ENCODE peak calls at places on chromosomes 2 and 18, in five cellular contexts. One of them, this sample, is unnamed.

GRCh38 chr2:238131761-238132462 is 6.6 kb upstream of the KLHL30 start:
- DNase-seq in NB4: no peak
- DNase-seq in suprapubic skin: no peak
- DNase-seq in A549: no peak
- DNase-seq in body of pancreas: no peak
- DNase-seq in this sample: no peak

GRCh38 chr18:75407468-75408437 is 19.8 kb downstream of the SMIM21 start:
- DNase-seq in A549: no peak
- DNase-seq in NB4: no peak
- DNase-seq in suprapubic skin: no peak
- DNase-seq in body of pancreas: no peak
- DNase-seq in this sample: no peak

GRCh38 chr2:114001936-114002335 is 112.0 kb downstream of the ACTR3 start:
- DNase-seq in A549: no peak
- DNase-seq in NB4: no peak
- DNase-seq in suprapubic skin: no peak
- DNase-seq in body of pancreas: no peak
- DNase-seq in this sample: no peak

GRCh38 chr18:46297621-46298020 is 193.4 kb downstream of the HAUS1 start:
- DNase-seq in A549: no peak
- DNase-seq in body of pancreas: no peak
- DNase-seq in NB4: peak; percentile 62
- DNase-seq in suprapubic skin: no peak
- DNase-seq in this sample: no peak

GRCh38 chr2:127792805-127793204 is 18.2 kb downstream of the WDR33 start:
- DNase-seq in suprapubic skin: no peak
- DNase-seq in body of pancreas: no peak
- DNase-seq in A549: no peak
- DNase-seq in NB4: no peak
- DNase-seq in this sample: no peak

GRCh38 chr2:59930430-59930829 is 623.0 kb downstream of the BCL11A start:
- DNase-seq in NB4: no peak
- DNase-seq in suprapubic skin: no peak
- DNase-seq in A549: no peak
- DNase-seq in body of pancreas: no peak
- DNase-seq in this sample: no peak

GRCh38 chr2:108383146-108383830 is 5.5 kb downstream of the SULT1C4 start:
- DNase-seq in NB4: no peak
- DNase-seq in suprapubic skin: no peak
- DNase-seq in body of pancreas: no peak
- DNase-seq in A549: no peak
- DNase-seq in this sample: peak; percentile 15

GRCh38 chr2:71734620-71735019 is 281.3 kb downstream of the DYSF start:
- DNase-seq in NB4: no peak
- DNase-seq in A549: no peak
- DNase-seq in suprapubic skin: no peak
- DNase-seq in body of pancreas: no peak
- DNase-seq in this sample: no peak

GRCh38 chr2:205806126-205806905 is 124.0 kb downstream of the NRP2 start:
- DNase-seq in body of pancreas: peak; percentile 77
- DNase-seq in suprapubic skin: no peak
- DNase-seq in A549: peak; percentile 28
- DNase-seq in NB4: no peak
- DNase-seq in this sample: no peak

GRCh38 chr2:114201781-114202180 is 240.7 kb upstream of the DPP10 start:
- DNase-seq in suprapubic skin: no peak
- DNase-seq in body of pancreas: no peak
- DNase-seq in A549: no peak
- DNase-seq in NB4: peak; percentile 23
- DNase-seq in this sample: no peak

GRCh38 chr2:175964195-175964594 is 37.9 kb downstream of the LNPK start:
- DNase-seq in NB4: peak; percentile 9
- DNase-seq in body of pancreas: no peak
- DNase-seq in suprapubic skin: no peak
- DNase-seq in A549: peak; percentile 35
- DNase-seq in this sample: no peak

GRCh38 chr2:234212534-234212933 is 162.0 kb downstream of the SPP2 start:
- DNase-seq in NB4: no peak
- DNase-seq in A549: no peak
- DNase-seq in body of pancreas: no peak
- DNase-seq in suprapubic skin: no peak
- DNase-seq in this sample: no peak

GRCh38 chr2:20113004-20113796 is 61.8 kb upstream of the LAPTM4A start:
- DNase-seq in A549: no peak
- DNase-seq in body of pancreas: no peak
- DNase-seq in suprapubic skin: no peak
- DNase-seq in NB4: no peak
- DNase-seq in this sample: no peak

GRCh38 chr18:21513292-21513691 is 87.2 kb downstream of the ESCO1 start:
- DNase-seq in suprapubic skin: no peak
- DNase-seq in body of pancreas: no peak
- DNase-seq in NB4: no peak
- DNase-seq in A549: no peak
- DNase-seq in this sample: no peak

GRCh38 chr2:216802516-216803265 is 57.2 kb downstream of the TNP1 start:
- DNase-seq in body of pancreas: no peak
- DNase-seq in NB4: no peak
- DNase-seq in A549: no peak
- DNase-seq in suprapubic skin: no peak
- DNase-seq in this sample: no peak

GRCh38 chr2:96679843-96680242 is 37.3 kb downstream of the FER1L5 start:
- DNase-seq in NB4: no peak
- DNase-seq in suprapubic skin: no peak
- DNase-seq in body of pancreas: peak; percentile 59
- DNase-seq in A549: no peak
- DNase-seq in this sample: no peak

GRCh38 chr2:191001032-191001431 is 12.9 kb downstream of the STAT1 start:
- DNase-seq in NB4: no peak
- DNase-seq in body of pancreas: no peak
- DNase-seq in A549: no peak
- DNase-seq in suprapubic skin: no peak
- DNase-seq in this sample: no peak

GRCh38 chr2:8604262-8604661 is 77.6 kb upstream of the ID2 start:
- DNase-seq in NB4: no peak
- DNase-seq in A549: no peak
- DNase-seq in suprapubic skin: no peak
- DNase-seq in body of pancreas: no peak
- DNase-seq in this sample: no peak

GRCh38 chr2:23662941-23663729 is 263.8 kb downstream of the ATAD2B start:
- DNase-seq in suprapubic skin: no peak
- DNase-seq in NB4: no peak
- DNase-seq in body of pancreas: no peak
- DNase-seq in A549: no peak
- DNase-seq in this sample: no peak

GRCh38 chr2:159855153-159856140 is 57.4 kb upstream of the CD302 start:
- DNase-seq in suprapubic skin: no peak
- DNase-seq in A549: no peak
- DNase-seq in body of pancreas: no peak
- DNase-seq in NB4: peak; percentile 14
- DNase-seq in this sample: no peak

GRCh38 chr2:196130039-196130825 is 41.1 kb downstream of the STK17B start:
- DNase-seq in A549: no peak
- DNase-seq in body of pancreas: no peak
- DNase-seq in suprapubic skin: no peak
- DNase-seq in NB4: peak; percentile 47
- DNase-seq in this sample: no peak

GRCh38 chr18:79856119-79857080 is 58.7 kb downstream of the KCNG2 start:
- DNase-seq in suprapubic skin: peak; percentile 79
- DNase-seq in NB4: peak; percentile 65
- DNase-seq in body of pancreas: peak; percentile 33
- DNase-seq in A549: peak; percentile 24
- DNase-seq in this sample: no peak

GRCh38 chr18:76679259-76679658 is 143.1 kb upstream of the ZNF236 start:
- DNase-seq in A549: no peak
- DNase-seq in body of pancreas: no peak
- DNase-seq in suprapubic skin: no peak
- DNase-seq in NB4: peak; percentile 37
- DNase-seq in this sample: no peak

GRCh38 chr2:50649626-50650397 is 382.1 kb downstream of the NRXN1 start:
- DNase-seq in suprapubic skin: no peak
- DNase-seq in NB4: no peak
- DNase-seq in body of pancreas: no peak
- DNase-seq in A549: no peak
- DNase-seq in this sample: no peak

GRCh38 chr2:39547811-39548719 is 111.0 kb upstream of the MAP4K3 start:
- DNase-seq in NB4: no peak
- DNase-seq in A549: peak; percentile 29
- DNase-seq in suprapubic skin: no peak
- DNase-seq in body of pancreas: no peak
- DNase-seq in this sample: no peak

GRCh38 chr2:202960524-202960923 is 48.4 kb downstream of the CARF start:
- DNase-seq in suprapubic skin: no peak
- DNase-seq in A549: no peak
- DNase-seq in NB4: no peak
- DNase-seq in body of pancreas: no peak
- DNase-seq in this sample: no peak

GRCh38 chr2:237149425-237149824 is 63.7 kb downstream of the COPS8 start:
- DNase-seq in suprapubic skin: no peak
- DNase-seq in body of pancreas: no peak
- DNase-seq in NB4: no peak
- DNase-seq in A549: no peak
- DNase-seq in this sample: no peak

GRCh38 chr18:25225152-25225551 is 126.8 kb downstream of the ZNF521 start:
- DNase-seq in NB4: peak; percentile 28
- DNase-seq in body of pancreas: no peak
- DNase-seq in A549: no peak
- DNase-seq in suprapubic skin: no peak
- DNase-seq in this sample: no peak

GRCh38 chr2:207763308-207763707 is 6.4 kb downstream of the FZD5 start:
- DNase-seq in suprapubic skin: no peak
- DNase-seq in NB4: no peak
- DNase-seq in A549: no peak
- DNase-seq in body of pancreas: no peak
- DNase-seq in this sample: no peak
- TF ChIP-seq POLR2A in suprapubic skin: no peak
- TF ChIP-seq POLR2A in NB4: no peak
- TF ChIP-seq POLR2A in A549: no peak
- TF ChIP-seq POLR2A in body of pancreas: no peak
- TF ChIP-seq POLR2A in this sample: no peak

DNA sequence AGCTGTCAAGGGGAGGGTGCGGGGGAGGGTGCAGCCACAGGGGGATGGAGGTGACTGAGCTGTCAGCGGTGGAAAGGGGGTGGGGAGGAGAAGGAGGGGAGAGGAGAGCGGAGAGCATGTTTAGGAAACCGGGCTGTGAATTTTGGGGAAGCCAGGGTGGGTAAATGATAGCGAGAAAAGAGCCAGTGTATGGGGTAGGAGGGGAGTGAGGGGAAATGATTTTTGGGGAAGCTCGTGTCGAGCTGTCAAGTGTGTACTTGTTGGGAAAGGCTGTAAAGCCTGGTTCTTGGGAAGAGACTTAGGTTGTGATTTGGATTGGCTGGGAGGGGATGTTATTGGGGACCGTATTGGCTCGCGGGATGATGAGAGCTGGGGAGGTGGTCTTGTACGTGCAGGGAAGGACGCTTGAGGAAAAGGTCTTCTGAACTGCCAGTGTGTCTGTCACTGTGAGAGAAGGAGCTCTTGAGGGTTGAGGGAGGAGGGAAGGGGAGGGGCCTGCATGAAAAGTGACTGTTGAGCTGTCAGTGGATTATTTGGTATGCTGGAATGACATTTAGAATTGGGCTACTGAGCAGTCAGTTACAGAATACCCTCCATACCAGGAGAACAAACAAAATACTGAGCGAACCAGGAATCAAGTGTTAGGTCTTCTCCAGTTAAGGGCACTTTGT is 1.0 kb downstream of the UBR3 start:
- DNase-seq in NB4: peak; percentile 72
- DNase-seq in A549: peak; percentile 32
- DNase-seq in suprapubic skin: no peak
- DNase-seq in body of pancreas: peak; percentile 27
- DNase-seq in this sample: peak; percentile 45
- TF ChIP-seq POLR2A in NB4: no peak
- TF ChIP-seq POLR2A in A549: no peak
- TF ChIP-seq POLR2A in suprapubic skin: no peak
- TF ChIP-seq POLR2A in body of pancreas: no peak
- TF ChIP-seq POLR2A in this sample: no peak

DNA sequence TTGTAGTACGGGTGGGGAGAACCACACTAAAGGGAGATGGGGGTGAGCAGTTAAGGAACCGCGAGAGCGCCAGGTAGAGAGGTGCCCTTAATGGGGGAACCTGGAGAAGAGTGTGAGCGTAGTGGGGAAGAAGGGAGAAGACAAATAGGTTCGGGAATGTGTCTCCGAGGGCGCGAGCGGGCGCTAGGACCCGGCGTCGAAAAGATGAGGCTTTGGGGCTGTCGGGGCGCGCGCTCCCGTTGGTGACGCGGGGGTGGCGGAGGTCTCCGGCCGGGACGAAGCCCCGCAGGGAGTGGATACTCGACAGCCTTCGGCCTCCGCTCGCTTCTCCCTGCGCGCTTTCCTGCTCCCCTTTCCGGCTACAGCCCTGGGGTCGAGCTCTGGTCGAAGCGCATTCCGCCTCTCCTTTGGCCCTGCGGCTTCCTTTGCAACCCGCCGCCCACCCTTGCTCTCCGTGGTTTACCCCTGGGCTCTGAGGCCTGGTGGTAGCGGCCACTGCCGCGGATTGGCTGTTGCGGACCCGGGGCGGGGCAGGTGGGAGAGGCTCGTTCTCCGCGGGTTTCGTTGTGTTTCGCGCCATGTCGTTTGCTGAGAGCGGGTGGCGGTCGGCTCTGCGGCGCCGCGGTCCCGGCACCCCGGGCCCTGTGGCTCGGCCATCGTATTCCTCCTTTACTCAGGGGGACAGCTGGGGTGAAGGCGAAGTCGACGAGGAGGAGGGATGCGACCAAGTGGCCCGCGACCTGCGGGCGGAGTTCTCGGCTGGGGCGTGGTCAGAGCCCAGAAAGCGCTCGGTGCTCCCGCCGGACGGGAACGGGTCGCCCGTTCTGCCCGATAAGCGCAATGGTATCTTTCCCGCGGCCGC is at the start of gene ARL6IP6:
- DNase-seq in NB4: peak; percentile 96
- DNase-seq in suprapubic skin: peak; percentile 97
- DNase-seq in body of pancreas: peak; percentile 88
- DNase-seq in A549: peak; percentile 92
- DNase-seq in this sample: peak; percentile 64
- TF ChIP-seq POLR2A in NB4: peak; percentile 92
- TF ChIP-seq POLR2A in suprapubic skin: peak; percentile 72
- TF ChIP-seq POLR2A in body of pancreas: peak; percentile 83
- TF ChIP-seq POLR2A in A549: peak; percentile 76
- TF ChIP-seq POLR2A in this sample: peak; percentile 86

GRCh38 chr2:197804758-197805597 is 585 bp downstream of the PLCL1 start:
- DNase-seq in A549: no peak
- DNase-seq in suprapubic skin: peak; percentile 78
- DNase-seq in NB4: peak; percentile 16
- DNase-seq in body of pancreas: peak; percentile 19
- DNase-seq in this sample: no peak

GRCh38 chr2:197806317-197806633 is 1.9 kb downstream of the PLCL1 start:
- DNase-seq in NB4: peak; percentile 23
- DNase-seq in suprapubic skin: no peak
- DNase-seq in body of pancreas: no peak
- DNase-seq in A549: no peak
- DNase-seq in this sample: no peak

GRCh38 chr2:197803033-197803444 is 1.4 kb upstream of the PLCL1 start:
- DNase-seq in A549: peak; percentile 53
- DNase-seq in NB4: peak; percentile 67
- DNase-seq in suprapubic skin: no peak
- DNase-seq in body of pancreas: no peak
- DNase-seq in this sample: no peak

GRCh38 chr2:197805598-197806316 is 1.4 kb downstream of the PLCL1 start:
- DNase-seq in A549: no peak
- DNase-seq in NB4: no peak
- DNase-seq in suprapubic skin: no peak
- DNase-seq in body of pancreas: no peak
- DNase-seq in this sample: no peak

GRCh38 chr2:197804049-197804757 is at the start of gene PLCL1:
- DNase-seq in NB4: peak; percentile 95
- DNase-seq in A549: peak; percentile 81
- DNase-seq in suprapubic skin: peak; percentile 93
- DNase-seq in body of pancreas: peak; percentile 89
- DNase-seq in this sample: peak; percentile 83
- TF ChIP-seq POLR2A in NB4: no peak
- TF ChIP-seq POLR2A in A549: no peak
- TF ChIP-seq POLR2A in suprapubic skin: no peak
- TF ChIP-seq POLR2A in body of pancreas: peak; percentile 23
- TF ChIP-seq POLR2A in this sample: no peak